ENCODE peak calls at places on chromosomes 7 and 10, in seven cellular contexts. One of them, this sample, is unnamed.

GRCh38 chr7:137986252-137987010 is 15.5 kb downstream of the CREB3L2 start:
- DNase-seq in cardiac fibroblast: peak
- DNase-seq in HFFc6: peak
- DNase-seq in fibroblast of the aortic adventitia: peak
- DNase-seq in GM12878: no peak
- DNase-seq in RWPE1: no peak
- DNase-seq in fibroblast of lung: peak
- DNase-seq in this sample: no peak

GRCh38 chr10:12512292-12513002 is 163.1 kb downstream of the CAMK1D start:
- DNase-seq in cardiac fibroblast: no peak
- DNase-seq in HFFc6: no peak
- DNase-seq in fibroblast of the aortic adventitia: no peak
- DNase-seq in GM12878: no peak
- DNase-seq in RWPE1: no peak
- DNase-seq in fibroblast of lung: no peak
- DNase-seq in this sample: no peak

GRCh38 chr7:50682079-50682478 is 100.6 kb downstream of the GRB10 start:
- DNase-seq in cardiac fibroblast: no peak
- DNase-seq in HFFc6: no peak
- DNase-seq in fibroblast of the aortic adventitia: peak
- DNase-seq in GM12878: no peak
- DNase-seq in RWPE1: no peak
- DNase-seq in fibroblast of lung: no peak
- DNase-seq in this sample: no peak

GRCh38 chr7:90298145-90299038 is 22.7 kb downstream of the FAM237B start:
- DNase-seq in cardiac fibroblast: peak
- DNase-seq in HFFc6: peak
- DNase-seq in fibroblast of the aortic adventitia: peak
- DNase-seq in GM12878: no peak
- DNase-seq in RWPE1: peak
- DNase-seq in fibroblast of lung: peak
- DNase-seq in this sample: no peak

GRCh38 chr7:106067678-106068077 is 44.4 kb downstream of the SYPL1 start:
- DNase-seq in cardiac fibroblast: no peak
- DNase-seq in HFFc6: no peak
- DNase-seq in fibroblast of the aortic adventitia: no peak
- DNase-seq in GM12878: no peak
- DNase-seq in RWPE1: no peak
- DNase-seq in fibroblast of lung: no peak
- DNase-seq in this sample: no peak

GRCh38 chr10:102233997-102234396 is 7.3 kb downstream of the PITX3 start:
- DNase-seq in cardiac fibroblast: no peak
- DNase-seq in HFFc6: no peak
- DNase-seq in fibroblast of the aortic adventitia: no peak
- DNase-seq in GM12878: no peak
- DNase-seq in RWPE1: no peak
- DNase-seq in fibroblast of lung: no peak
- DNase-seq in this sample: no peak

GRCh38 chr7:104643587-104644217 is 315.3 kb downstream of the LHFPL3 start:
- DNase-seq in cardiac fibroblast: peak
- DNase-seq in HFFc6: no peak
- DNase-seq in fibroblast of the aortic adventitia: peak
- DNase-seq in GM12878: no peak
- DNase-seq in RWPE1: peak
- DNase-seq in fibroblast of lung: peak
- DNase-seq in this sample: peak

GRCh38 chr10:5252177-5253037 is 55.8 kb downstream of the AKR1C4 start:
- DNase-seq in cardiac fibroblast: peak
- DNase-seq in HFFc6: no peak
- DNase-seq in fibroblast of the aortic adventitia: peak
- DNase-seq in GM12878: no peak
- DNase-seq in RWPE1: no peak
- DNase-seq in fibroblast of lung: no peak
- DNase-seq in this sample: no peak

GRCh38 chr10:122077311-122077875 is 88.4 kb downstream of the TACC2 start:
- DNase-seq in cardiac fibroblast: no peak
- DNase-seq in HFFc6: no peak
- DNase-seq in fibroblast of the aortic adventitia: no peak
- DNase-seq in GM12878: no peak
- DNase-seq in RWPE1: no peak
- DNase-seq in fibroblast of lung: no peak
- DNase-seq in this sample: no peak

GRCh38 chr7:6238309-6238925 is 34.0 kb downstream of the CYTH3 start:
- DNase-seq in cardiac fibroblast: no peak
- DNase-seq in HFFc6: no peak
- DNase-seq in fibroblast of the aortic adventitia: no peak
- DNase-seq in GM12878: no peak
- DNase-seq in RWPE1: no peak
- DNase-seq in fibroblast of lung: no peak
- DNase-seq in this sample: no peak

GRCh38 chr7:53062796-53063195 is 27.4 kb downstream of the POM121L12 start:
- DNase-seq in cardiac fibroblast: no peak
- DNase-seq in HFFc6: no peak
- DNase-seq in fibroblast of the aortic adventitia: no peak
- DNase-seq in GM12878: no peak
- DNase-seq in RWPE1: no peak
- DNase-seq in fibroblast of lung: no peak
- DNase-seq in this sample: no peak

GRCh38 chr7:150962743-150963399 is 15.2 kb downstream of the KCNH2 start:
- DNase-seq in cardiac fibroblast: peak
- DNase-seq in HFFc6: peak
- DNase-seq in fibroblast of the aortic adventitia: peak
- DNase-seq in GM12878: no peak
- DNase-seq in RWPE1: peak
- DNase-seq in fibroblast of lung: peak
- DNase-seq in this sample: peak

GRCh38 chr10:102651455-102652169 is 7.3 kb downstream of the TRIM8 start:
- DNase-seq in cardiac fibroblast: no peak
- DNase-seq in HFFc6: no peak
- DNase-seq in fibroblast of the aortic adventitia: no peak
- DNase-seq in GM12878: no peak
- DNase-seq in RWPE1: no peak
- DNase-seq in fibroblast of lung: no peak
- DNase-seq in this sample: no peak

GRCh38 chr7:151806938-151807775 is 69.8 kb downstream of the PRKAG2 start:
- DNase-seq in cardiac fibroblast: no peak
- DNase-seq in HFFc6: no peak
- DNase-seq in fibroblast of the aortic adventitia: no peak
- DNase-seq in GM12878: no peak
- DNase-seq in RWPE1: no peak
- DNase-seq in fibroblast of lung: no peak
- DNase-seq in this sample: no peak

GRCh38 chr10:35910234-35910633 is 268.1 kb upstream of the FZD8 start:
- DNase-seq in cardiac fibroblast: peak
- DNase-seq in HFFc6: peak
- DNase-seq in fibroblast of the aortic adventitia: peak
- DNase-seq in GM12878: no peak
- DNase-seq in RWPE1: peak
- DNase-seq in fibroblast of lung: peak
- DNase-seq in this sample: no peak

GRCh38 chr10:35913628-35914027 is 271.5 kb upstream of the FZD8 start:
- DNase-seq in cardiac fibroblast: peak
- DNase-seq in HFFc6: peak
- DNase-seq in fibroblast of the aortic adventitia: peak
- DNase-seq in GM12878: no peak
- DNase-seq in RWPE1: peak
- DNase-seq in fibroblast of lung: no peak
- DNase-seq in this sample: no peak

GRCh38 chr10:35911233-35911632 is 269.1 kb upstream of the FZD8 start:
- DNase-seq in cardiac fibroblast: no peak
- DNase-seq in HFFc6: no peak
- DNase-seq in fibroblast of the aortic adventitia: no peak
- DNase-seq in GM12878: no peak
- DNase-seq in RWPE1: no peak
- DNase-seq in fibroblast of lung: no peak
- DNase-seq in this sample: no peak

GRCh38 chr10:35912615-35913170 is 270.6 kb upstream of the FZD8 start:
- DNase-seq in cardiac fibroblast: peak
- DNase-seq in HFFc6: peak
- DNase-seq in fibroblast of the aortic adventitia: peak
- DNase-seq in GM12878: no peak
- DNase-seq in RWPE1: peak
- DNase-seq in fibroblast of lung: peak
- DNase-seq in this sample: no peak

DNA sequence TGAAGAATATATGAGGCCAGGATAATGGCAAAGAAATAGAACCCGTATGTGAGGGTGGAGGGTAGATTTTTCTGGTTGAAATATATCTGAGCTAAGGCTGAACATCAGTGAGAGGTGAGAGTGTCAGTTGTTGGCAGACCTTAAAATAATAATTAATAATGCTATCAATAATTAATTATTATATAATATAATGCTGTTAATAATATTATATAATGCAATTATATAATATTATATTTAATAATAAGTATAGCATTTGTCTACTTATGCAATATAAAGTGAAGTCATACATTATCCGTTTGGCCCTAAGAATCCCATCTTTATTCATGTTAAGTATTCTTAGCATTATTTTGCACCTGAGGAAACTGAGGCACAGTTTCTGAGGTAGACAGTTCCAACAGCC is 269.9 kb upstream of the FZD8 start:
- DNase-seq in cardiac fibroblast: no peak
- DNase-seq in HFFc6: no peak
- DNase-seq in fibroblast of the aortic adventitia: no peak
- DNase-seq in GM12878: no peak
- DNase-seq in RWPE1: no peak
- DNase-seq in fibroblast of lung: no peak
- DNase-seq in this sample: no peak
- TF ChIP-seq CTCF in cardiac fibroblast: no peak
- TF ChIP-seq CTCF in HFFc6: no peak
- TF ChIP-seq CTCF in fibroblast of the aortic adventitia: no peak
- TF ChIP-seq CTCF in GM12878: no peak
- TF ChIP-seq CTCF in RWPE1: no peak
- TF ChIP-seq CTCF in fibroblast of lung: no peak
- TF ChIP-seq CTCF in this sample: no peak

DNA sequence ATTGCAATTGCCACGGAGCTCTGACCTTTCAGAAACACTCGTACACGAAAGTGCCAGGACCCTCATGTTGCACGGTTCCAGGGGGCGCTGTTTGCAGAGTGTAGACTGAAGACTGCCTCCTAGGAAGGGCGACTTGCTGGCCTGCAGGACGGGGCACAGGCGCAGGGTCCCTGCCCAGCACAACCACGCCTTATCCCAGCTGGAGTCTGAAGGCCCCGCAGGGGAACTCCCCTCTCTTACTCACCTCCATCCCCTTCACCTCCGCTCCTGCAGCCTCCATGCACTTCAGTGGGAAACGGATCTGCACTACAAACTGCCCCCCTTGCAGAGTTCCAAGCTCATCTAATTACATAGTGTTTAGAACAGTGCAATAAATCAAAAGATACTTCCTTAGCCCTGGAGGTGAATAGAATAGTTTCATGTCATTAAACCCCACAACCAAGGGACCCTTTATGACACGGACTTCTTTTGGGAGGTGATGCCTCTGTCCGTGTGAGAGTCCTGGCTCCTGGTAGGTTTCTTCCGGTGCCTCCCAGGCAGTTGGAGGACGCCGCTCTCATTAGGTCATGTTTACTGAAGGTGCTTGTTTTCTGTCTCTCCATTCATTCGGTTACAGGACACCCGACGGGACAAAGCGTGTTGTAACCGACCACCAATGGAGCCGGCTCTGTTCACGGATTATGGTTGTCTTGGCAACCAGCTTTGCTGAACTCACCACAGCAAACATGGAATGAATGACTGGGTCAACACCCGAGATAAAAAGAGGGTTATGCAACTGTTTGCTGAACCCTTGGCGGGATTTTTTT is 262.2 kb downstream of the BAMBI start:
- DNase-seq in cardiac fibroblast: peak
- DNase-seq in HFFc6: no peak
- DNase-seq in fibroblast of the aortic adventitia: peak
- DNase-seq in GM12878: no peak
- DNase-seq in RWPE1: no peak
- DNase-seq in fibroblast of lung: peak
- DNase-seq in this sample: peak
- TF ChIP-seq CTCF in cardiac fibroblast: no peak
- TF ChIP-seq CTCF in HFFc6: peak
- TF ChIP-seq CTCF in fibroblast of the aortic adventitia: peak
- TF ChIP-seq CTCF in GM12878: no peak
- TF ChIP-seq CTCF in RWPE1: no peak
- TF ChIP-seq CTCF in fibroblast of lung: no peak
- TF ChIP-seq CTCF in this sample: peak

DNA sequence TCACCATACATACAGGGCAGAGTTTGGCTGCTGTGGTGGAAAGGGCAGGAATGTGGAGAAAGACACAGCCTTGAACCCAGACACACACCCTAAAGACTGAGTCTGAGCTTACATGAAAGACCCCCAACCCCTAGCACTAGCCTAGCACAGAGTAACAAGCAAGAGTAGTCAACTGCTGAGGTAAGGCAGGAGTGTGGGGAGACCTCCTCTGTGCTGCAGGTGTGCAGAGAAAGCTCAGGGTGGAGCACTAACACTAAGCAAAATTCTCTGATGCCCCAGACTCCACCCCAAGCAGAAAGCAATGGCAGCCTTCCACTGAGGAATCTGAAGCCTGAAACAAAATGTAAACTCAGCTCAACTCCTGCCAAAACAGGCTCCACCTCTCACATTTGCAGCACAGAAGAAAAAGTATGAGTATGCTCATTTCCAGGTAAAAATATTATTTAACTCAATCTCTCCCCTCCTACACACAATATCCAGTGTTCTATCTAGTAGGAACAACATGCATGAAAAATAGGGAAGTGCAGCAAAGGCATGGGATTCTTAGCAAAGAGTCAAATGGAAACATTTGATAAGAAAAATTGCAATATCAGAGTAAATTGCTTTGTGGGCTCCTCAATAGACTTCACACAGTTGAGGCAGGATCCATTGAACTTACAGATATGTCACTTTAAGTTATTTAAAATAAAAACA is 151.1 kb downstream of the ANK3 start:
- DNase-seq in cardiac fibroblast: peak
- DNase-seq in HFFc6: peak
- DNase-seq in fibroblast of the aortic adventitia: peak
- DNase-seq in GM12878: peak
- DNase-seq in RWPE1: peak
- DNase-seq in fibroblast of lung: peak
- DNase-seq in this sample: no peak
- TF ChIP-seq CTCF in cardiac fibroblast: peak
- TF ChIP-seq CTCF in HFFc6: peak
- TF ChIP-seq CTCF in fibroblast of the aortic adventitia: peak
- TF ChIP-seq CTCF in GM12878: peak
- TF ChIP-seq CTCF in RWPE1: no peak
- TF ChIP-seq CTCF in fibroblast of lung: peak
- TF ChIP-seq CTCF in this sample: no peak

DNA sequence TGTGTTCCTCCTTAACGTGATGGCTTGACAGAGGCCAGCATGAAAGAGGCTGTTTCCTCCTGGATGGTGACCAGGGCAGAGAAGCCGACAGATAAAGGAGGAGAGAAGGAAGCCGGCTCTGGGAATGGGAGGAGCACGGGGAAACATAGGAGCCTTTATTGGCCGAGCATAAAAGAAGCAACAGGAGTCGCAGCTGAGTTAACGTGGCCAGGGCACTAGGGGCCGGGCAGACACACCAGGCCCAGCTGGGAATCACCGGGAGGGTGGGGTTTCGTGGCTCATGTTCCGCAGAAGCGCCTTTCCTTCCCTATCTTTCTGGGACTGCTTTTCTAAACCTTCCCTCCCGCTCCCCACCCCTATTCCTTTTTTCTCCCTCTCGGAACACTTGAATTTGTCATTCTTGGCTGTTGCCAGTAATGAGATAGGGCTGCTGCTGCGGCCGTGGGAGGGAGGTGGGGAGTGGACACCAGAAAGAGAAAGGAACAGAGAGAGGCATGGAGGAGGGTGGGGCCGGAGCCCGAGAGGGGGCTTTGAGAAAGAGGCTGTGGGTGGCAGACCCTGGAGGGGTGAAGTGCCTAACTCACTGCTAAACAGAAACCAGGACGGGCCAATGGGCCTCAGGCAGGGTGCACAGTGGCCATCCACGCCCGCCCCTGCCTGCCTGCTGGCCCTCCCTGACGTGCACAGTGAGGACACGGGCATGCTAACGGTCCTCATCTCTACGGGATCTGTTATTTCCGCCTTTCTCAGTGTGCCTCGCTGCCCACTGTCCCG is 65.2 kb downstream of the COL13A1 start:
- DNase-seq in cardiac fibroblast: peak
- DNase-seq in HFFc6: peak
- DNase-seq in fibroblast of the aortic adventitia: peak
- DNase-seq in GM12878: no peak
- DNase-seq in RWPE1: no peak
- DNase-seq in fibroblast of lung: peak
- DNase-seq in this sample: peak
- TF ChIP-seq CTCF in cardiac fibroblast: no peak
- TF ChIP-seq CTCF in HFFc6: peak
- TF ChIP-seq CTCF in fibroblast of the aortic adventitia: peak
- TF ChIP-seq CTCF in GM12878: no peak
- TF ChIP-seq CTCF in RWPE1: no peak
- TF ChIP-seq CTCF in fibroblast of lung: no peak
- TF ChIP-seq CTCF in this sample: no peak